ENCODE peak calls at places on chromosome 14, in eight cellular contexts. O is psoas muscle; W is CD4-positive, alpha-beta T cell; Z is heart right ventricle; A is upper lobe of right lung; M is NT2/D1; V is cardiac muscle cell; C is right cardiac atrium. J is an unnamed sample. For H3K9me3, the result is how much of the 10 kb centered on the place peaks cover.

GRCh38 chr14:104513641-104514046 is 65.9 kb upstream of the C14orf180 start:
- DNase-seq in M (no peak), C (no peak), Z (no peak), A (no peak), O (no peak), W (no peak), V (no peak), J (peak)

GRCh38 chr14:52279405-52279804 is 11.9 kb downstream of the PTGDR start:
- DNase-seq in C (no peak), W (no peak), O (no peak), Z (no peak), M (no peak), V (peak), A (no peak), J (no peak)

GRCh38 chr14:88312262-88312661 is 10.8 kb downstream of the KCNK10 start:
- DNase-seq in V (no peak), W (no peak), M (no peak), O (no peak), C (no peak), Z (no peak), A (no peak), J (no peak)

GRCh38 chr14:77570706-77571293 is 45.6 kb downstream of the SPTLC2 start:
- DNase-seq in O (no peak), Z (no peak), V (peak), C (no peak), W (no peak), M (no peak), A (no peak), J (no peak)

GRCh38 chr14:56004323-56004722 is 113.9 kb upstream of the PELI2 start:
- DNase-seq in C (peak), V (no peak), M (no peak), O (no peak), A (no peak), Z (no peak), W (no peak), J (no peak)

GRCh38 chr14:95126906-95127530 is 30.3 kb downstream of the DICER1 start:
- DNase-seq in M (no peak), A (no peak), O (no peak), C (no peak), Z (no peak), W (no peak), V (no peak), J (no peak)

GRCh38 chr14:83491091-83491490 is 1957.4 kb upstream of the SEL1L start:
- DNase-seq in M (no peak), C (no peak), V (no peak), W (no peak), O (no peak), Z (no peak), A (no peak), J (no peak)

GRCh38 chr14:100041274-100041673 is 23.9 kb upstream of the EVL start:
- DNase-seq in M (no peak), W (no peak), V (peak), C (no peak), O (no peak), Z (no peak), A (no peak), J (no peak)

GRCh38 chr14:34201909-34202622 is 251.2 kb upstream of the EGLN3 start:
- DNase-seq in A (no peak), W (no peak), O (no peak), V (no peak), Z (no peak), M (no peak), C (no peak), J (no peak)

GRCh38 chr14:58104808-58105207 is 47.2 kb downstream of the ARMH4 start:
- DNase-seq in M (no peak), W (no peak), A (no peak), C (no peak), O (no peak), Z (no peak), V (peak), J (no peak)

GRCh38 chr14:32428875-32429274 is 99.8 kb downstream of the AKAP6 start:
- DNase-seq in M (no peak), A (no peak), O (no peak), Z (no peak), V (no peak), W (no peak), C (no peak), J (no peak)

GRCh38 chr14:22838631-22839041 is 2.3 kb downstream of the MMP14 start:
- DNase-seq in O (peak), V (peak), C (peak), Z (no peak), W (no peak), A (no peak), M (no peak), J (no peak)

GRCh38 chr14:35385042-35385839 is 19.3 kb downstream of the NFKBIA start:
- DNase-seq in C (peak), M (no peak), Z (peak), O (peak), V (peak), W (no peak), A (no peak), J (no peak)

GRCh38 chr14:74892745-74893144 is 11.0 kb downstream of the DLST start:
- DNase-seq in C (no peak), A (no peak), O (no peak), M (no peak), V (no peak), Z (no peak), W (no peak), J (no peak)

GRCh38 chr14:33842299-33842698 is 108.6 kb downstream of the EGLN3 start:
- DNase-seq in W (no peak), Z (no peak), A (no peak), C (no peak), V (no peak), O (no peak), M (no peak), J (no peak)

GRCh38 chr14:76917158-76917596 is 91.0 kb downstream of the LRRC74A start:
- DNase-seq in Z (no peak), A (no peak), V (peak), W (no peak), C (peak), O (peak), M (peak), J (peak)

GRCh38 chr14:51620036-51620435 is 31.7 kb upstream of the FRMD6 start:
- DNase-seq in M (no peak), V (no peak), C (no peak), Z (no peak), O (no peak), A (no peak), W (no peak), J (no peak)

GRCh38 chr14:68544150-68544892 is 248.5 kb downstream of the ZFP36L1 start:
- DNase-seq in C (peak), O (peak), M (no peak), V (peak), W (no peak), A (no peak), Z (no peak), J (no peak)

GRCh38 chr14:37707716-37708115 is 112.3 kb downstream of the TTC6 start:
- DNase-seq in C (no peak), W (no peak), V (no peak), Z (no peak), M (no peak), O (no peak), A (no peak), J (no peak)

GRCh38 chr14:51066576-51066975 is 28.3 kb downstream of the TRIM9 start:
- DNase-seq in M (no peak), V (no peak), Z (no peak), C (no peak), O (no peak), A (no peak), W (no peak), J (no peak)

GRCh38 chr14:100159107-100159864 is at the start of gene DEGS2:
- DNase-seq in O (no peak), M (no peak), A (peak), Z (no peak), W (peak), V (no peak), C (peak), J (peak)

GRCh38 chr14:95321693-95322455 is 2.2 kb upstream of the CLMN start:
- DNase-seq in W (no peak), O (no peak), Z (no peak), A (no peak), V (no peak), M (no peak), C (no peak), J (no peak)

GRCh38 chr14:105430535-105430934 is 10.9 kb downstream of the MTA1 start:
- DNase-seq in M (no peak), A (no peak), C (peak), O (peak), Z (no peak), W (no peak), V (peak), J (no peak)

DNA sequence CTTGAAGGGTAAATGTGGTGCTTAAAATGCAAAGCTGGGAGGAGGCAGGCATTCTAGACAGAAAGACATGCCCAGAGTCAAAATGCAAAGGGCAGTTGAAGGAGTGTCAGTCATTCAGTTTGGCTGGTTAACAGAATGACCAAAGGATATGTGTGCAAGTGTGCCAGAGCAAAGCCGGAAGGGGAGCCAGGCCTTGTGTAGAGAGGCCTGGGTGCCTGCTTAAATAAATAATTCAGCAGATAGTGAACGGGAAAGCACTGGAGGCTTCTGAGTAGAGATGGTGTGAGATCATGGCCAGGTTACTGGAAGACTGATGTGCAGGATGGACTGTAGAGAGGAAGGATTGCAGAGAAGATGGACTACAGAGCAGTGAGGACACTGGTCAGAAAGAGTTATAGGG is 244.9 kb downstream of the PRKD1 start:
- DNase-seq in W (no peak), O (no peak), A (no peak), Z (no peak), C (no peak), M (no peak), V (no peak), J (no peak)
- H3K9me3 ChIP-seq in W (under half), O (under half), A (under half), Z (under half), C (under half), M (under half), V (under half), J (under half)

GRCh38 chr14:98951031-98951430 is 321.0 kb downstream of the BCL11B start:
- DNase-seq in Z (no peak), C (no peak), W (no peak), M (no peak), V (no peak), O (no peak), A (no peak), J (no peak)

GRCh38 chr14:98951521-98952152 is 320.4 kb downstream of the BCL11B start:
- DNase-seq in M (no peak), V (no peak), Z (no peak), C (no peak), A (no peak), W (no peak), O (no peak), J (no peak)

GRCh38 chr14:98953544-98954346 is 318.3 kb downstream of the BCL11B start:
- DNase-seq in W (no peak), C (peak), A (no peak), M (no peak), O (peak), V (peak), Z (peak), J (no peak)

GRCh38 chr14:98954347-98955000 is 317.5 kb downstream of the BCL11B start:
- DNase-seq in W (no peak), M (no peak), Z (no peak), O (no peak), A (no peak), V (no peak), C (no peak), J (peak)

GRCh38 chr14:98952595-98953325 is 319.2 kb downstream of the BCL11B start:
- DNase-seq in Z (no peak), V (peak), O (no peak), M (no peak), C (no peak), A (no peak), W (no peak), J (no peak)
- H3K9me3 ChIP-seq in Z (under half), V (under half), O (under half), M (under half), C (under half), A (under half), W (under half), J (under half)

DNA sequence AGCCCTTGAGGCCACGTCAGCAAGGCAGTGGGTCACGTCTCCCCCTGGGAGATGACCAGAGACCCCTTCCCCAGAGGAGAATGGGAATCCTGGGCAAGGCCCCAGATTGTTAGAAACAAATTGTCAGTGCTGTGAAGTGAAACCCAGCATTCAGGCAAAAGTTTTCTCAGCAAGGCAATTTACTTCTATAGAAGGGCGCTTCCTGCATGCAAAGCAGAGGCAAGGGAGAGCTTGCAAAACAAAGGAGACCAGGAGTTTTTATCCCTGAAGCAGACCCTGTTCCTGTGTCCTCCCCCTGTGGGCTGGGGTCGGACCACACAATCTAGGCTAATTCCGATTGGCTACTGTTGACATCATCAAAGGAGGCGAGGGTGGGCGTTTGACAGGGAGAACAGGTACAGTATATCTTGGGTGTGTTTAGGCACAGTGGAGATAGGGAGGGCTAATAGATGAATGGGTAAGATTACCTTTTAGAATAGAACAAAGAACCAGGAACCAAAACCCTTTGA is 114.2 kb downstream of the RIN3 start:
- DNase-seq in O (no peak), W (no peak), M (no peak), V (no peak), Z (no peak), C (no peak), A (no peak), J (no peak)
- H3K9me3 ChIP-seq in O (under half), W (under half), M (under half), V (under half), Z (under half), C (under half), A (under half), J (under half)

DNA sequence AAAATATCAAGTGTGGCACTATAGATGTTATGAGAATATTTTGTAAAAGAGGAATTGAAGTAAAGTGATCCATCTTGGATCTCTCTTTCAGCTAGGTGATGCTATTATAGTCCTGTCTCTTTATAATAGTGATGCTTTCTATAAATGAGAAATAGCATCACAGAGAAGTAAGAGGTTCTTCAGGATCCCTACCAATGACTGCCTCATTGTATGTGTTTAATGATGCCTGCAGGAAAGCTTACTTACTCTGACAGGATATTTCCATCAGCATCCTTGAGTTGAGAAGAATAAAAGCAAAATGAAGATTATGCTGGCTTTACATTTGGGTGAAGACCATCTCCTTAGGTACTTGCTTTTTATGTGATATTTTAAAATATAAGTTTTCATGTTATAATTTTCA is 846.0 kb upstream of the LRFN5 start:
- DNase-seq in V (no peak), A (no peak), O (no peak), Z (no peak), W (no peak), C (no peak), M (no peak), J (no peak)
- H3K9me3 ChIP-seq in V (under half), A (under half), O (under half), Z (under half), W (under half), C (under half), M (under half), J (under half)

DNA sequence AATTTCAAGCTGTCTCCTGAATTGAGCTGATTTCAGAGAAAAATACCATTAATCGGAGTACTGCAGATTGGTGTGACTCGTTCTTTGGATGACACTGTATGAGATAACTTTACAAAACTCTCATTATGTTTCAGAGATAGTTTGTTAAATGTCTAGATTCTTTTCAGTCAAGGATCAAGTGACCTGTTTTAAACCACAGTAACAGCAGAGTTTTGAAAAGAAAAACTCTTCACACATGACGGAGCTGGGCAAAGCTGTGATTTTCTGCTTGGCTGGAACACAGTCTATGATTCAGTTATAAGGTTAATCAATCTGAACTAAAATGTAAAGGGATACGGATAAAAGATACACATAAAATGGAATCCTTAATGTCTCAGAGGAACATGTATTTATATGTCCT is 573.2 kb downstream of the PRKD1 start:
- DNase-seq in Z (no peak), A (no peak), W (no peak), M (no peak), V (no peak), O (no peak), C (no peak), J (no peak)
- H3K9me3 ChIP-seq in Z (under half), A (under half), W (under half), M (under half), V (under half), O (under half), C (under half), J (under half)

GRCh38 chr14:29503903-29504302 is 423.7 kb downstream of the PRKD1 start:
- DNase-seq in W (no peak), Z (no peak), C (no peak), O (no peak), M (no peak), A (no peak), V (no peak), J (no peak)
- H3K9me3 ChIP-seq in W (under half), Z (under half), C (under half), O (under half), M (under half), A (under half), V (under half), J (under half)

J was measured in H1.